ENCODE peak calls at places on chromosomes 11 and 22, in nine cellular contexts. F is HS-5; T is transverse colon; U is AG08395; O is stimulated activated CD4-positive, alpha-beta T cell treated with anti-CD3 and anti-CD28 coated beads, Interleukin-4, amount 100 ng/mL, for 24 hours; Y is T47D; M is SHP77; P is cardiac fibroblast; D is NCI-H2227 treated with DMSO at 0.1 percent for 48 hours. Z is an unnamed sample.

GRCh38 chr11:83249972-83250593 is 36.1 kb downstream of the CCDC90B start:
- DNase-seq in F (no peak), T (no peak), U (peak), O (peak), Y (peak), M (peak), P (peak), D (peak), Z (peak)

GRCh38 chr11:22674470-22675426 is 8.3 kb downstream of the GAS2 start:
- DNase-seq in F (no peak), T (no peak), U (no peak), O (no peak), Y (no peak), M (no peak), P (no peak), D (no peak), Z (no peak)

GRCh38 chr11:48019230-48019584 is 38.8 kb downstream of the PTPRJ start:
- DNase-seq in F (no peak), T (no peak), U (no peak), O (peak), Y (no peak), M (no peak), P (peak), D (peak), Z (peak)

GRCh38 chr11:134398079-134398444 is 14.0 kb downstream of the B3GAT1 start:
- DNase-seq in F (no peak), T (no peak), U (no peak), O (no peak), Y (no peak), M (peak), P (no peak), D (no peak), Z (no peak)

GRCh38 chr11:118012083-118012669 is 26.0 kb downstream of the IL10RA start:
- DNase-seq in F (no peak), T (peak), U (peak), O (no peak), Y (no peak), M (no peak), P (no peak), D (no peak), Z (no peak)

GRCh38 chr11:92528051-92528450 is 303.4 kb downstream of the FAT3 start:
- DNase-seq in F (no peak), T (no peak), U (peak), O (no peak), Y (no peak), M (no peak), P (peak), D (no peak), Z (no peak)

GRCh38 chr11:35978891-35979290 is 35.0 kb downstream of the LDLRAD3 start:
- DNase-seq in F (no peak), T (no peak), U (no peak), O (no peak), Y (no peak), M (no peak), P (no peak), D (no peak), Z (no peak)

GRCh38 chr11:116396332-116396731 is 376.5 kb downstream of the BUD13 start:
- DNase-seq in F (no peak), T (no peak), U (no peak), O (no peak), Y (no peak), M (no peak), P (no peak), D (no peak), Z (no peak)

GRCh38 chr22:19629331-19629719 is 85.0 kb upstream of the SEPTIN5 start:
- DNase-seq in F (no peak), T (no peak), U (no peak), O (no peak), Y (no peak), M (peak), P (no peak), D (peak), Z (peak)

GRCh38 chr11:58659910-58660570 is 37.6 kb downstream of the CNTF start:
- DNase-seq in F (no peak), T (no peak), U (no peak), O (no peak), Y (no peak), M (no peak), P (no peak), D (no peak), Z (no peak)

GRCh38 chr11:91773090-91773489 is 451.5 kb upstream of the FAT3 start:
- DNase-seq in F (no peak), T (no peak), U (no peak), O (no peak), Y (no peak), M (peak), P (peak), D (no peak), Z (peak)

GRCh38 chr22:43481528-43482309 is 69.9 kb downstream of the MPPED1 start:
- DNase-seq in F (no peak), T (no peak), U (no peak), O (no peak), Y (no peak), M (peak), P (no peak), D (no peak), Z (no peak)

GRCh38 chr11:64655901-64656601 is 65.0 kb downstream of the SLC22A12 start:
- DNase-seq in F (no peak), T (no peak), U (peak), O (no peak), Y (no peak), M (no peak), P (peak), D (no peak), Z (no peak)

GRCh38 chr22:43829448-43829821 is 17.3 kb upstream of the EFCAB6 start:
- DNase-seq in F (no peak), T (no peak), U (peak), O (no peak), Y (no peak), M (peak), P (no peak), D (no peak), Z (no peak)

GRCh38 chr22:47354668-47355387 is 592.4 kb downstream of the TBC1D22A start:
- DNase-seq in F (no peak), T (no peak), U (no peak), O (no peak), Y (no peak), M (no peak), P (no peak), D (no peak), Z (no peak)

GRCh38 chr22:24330636-24331035 is 60.0 kb downstream of the SPECC1L start:
- DNase-seq in F (no peak), T (no peak), U (no peak), O (no peak), Y (no peak), M (no peak), P (peak), D (no peak), Z (no peak)

GRCh38 chr11:32374261-32374711 is 61.1 kb downstream of the WT1 start:
- DNase-seq in F (no peak), T (peak), U (no peak), O (peak), Y (peak), M (peak), P (peak), D (no peak), Z (no peak)

GRCh38 chr22:31920306-31920705 is 24.0 kb upstream of the YWHAH start:
- DNase-seq in F (no peak), T (no peak), U (no peak), O (no peak), Y (no peak), M (no peak), P (no peak), D (no peak), Z (no peak)

GRCh38 chr11:70290341-70291065 is 20.0 kb downstream of the PPFIA1 start:
- DNase-seq in F (no peak), T (no peak), U (no peak), O (no peak), Y (no peak), M (no peak), P (no peak), D (no peak), Z (no peak)

GRCh38 chr22:46140989-46141928 is 9.1 kb upstream of the PPARA start:
- DNase-seq in F (no peak), T (no peak), U (no peak), O (no peak), Y (no peak), M (no peak), P (no peak), D (no peak), Z (no peak)

GRCh38 chr22:31901388-31902137 is 42.8 kb upstream of the YWHAH start:
- DNase-seq in F (no peak), T (no peak), U (no peak), O (no peak), Y (no peak), M (no peak), P (peak), D (no peak), Z (no peak)

GRCh38 chr11:20474176-20474950 is 86.8 kb downstream of the PRMT3 start:
- DNase-seq in F (no peak), T (no peak), U (no peak), O (no peak), Y (no peak), M (no peak), P (no peak), D (no peak), Z (peak)

GRCh38 chr11:73157141-73158010 is 15.3 kb upstream of the FCHSD2 start:
- DNase-seq in F (no peak), T (peak), U (peak), O (no peak), Y (no peak), M (no peak), P (peak), D (no peak), Z (no peak)

GRCh38 chr11:35752115-35752514 is 89.5 kb downstream of the TRIM44 start:
- DNase-seq in F (no peak), T (no peak), U (no peak), O (no peak), Y (no peak), M (no peak), P (peak), D (no peak), Z (no peak)

GRCh38 chr11:10323793-10324170 is 18.9 kb downstream of the ADM start:
- DNase-seq in F (no peak), T (no peak), U (no peak), O (no peak), Y (no peak), M (no peak), P (peak), D (no peak), Z (no peak)

GRCh38 chr11:45917286-45917622 is 423 bp downstream of the PEX16 start:
- DNase-seq in F (no peak), T (peak), U (no peak), O (peak), Y (no peak), M (no peak), P (no peak), D (no peak), Z (no peak)

GRCh38 chr11:66974724-66975402 is at the start of gene C11orf86:
- DNase-seq in F (no peak), T (peak), U (no peak), O (no peak), Y (no peak), M (no peak), P (no peak), D (no peak), Z (no peak)

GRCh38 chr11:68003846-68004550 is at the start of gene UNC93B1:
- DNase-seq in F (no peak), T (peak), U (peak), O (peak), Y (peak), M (peak), P (peak), D (peak), Z (peak)

GRCh38 chr11:127639916-127640315 is 639.3 kb upstream of the KIRREL3 start:
- DNase-seq in F (no peak), T (no peak), U (no peak), O (no peak), Y (no peak), M (no peak), P (no peak), D (no peak), Z (no peak)

Z was measured in SK-N-DZ.